ENCODE peak calls at places on chromosomes 13 and 19, in four cellular contexts. A is K562, R is SK-N-SH, O is HepG2. N is an unnamed sample.
A peak's percentile ranks its signal among the peaks of the same experiment; 100 is the strongest.

GRCh38 chr19:57351867-57352266 is 796 bp downstream of the ZNF304 start:
- DNase-seq in A (peak; percentile 32), R (no peak), O (no peak), N (no peak)

GRCh38 chr13:20192470-20193141 is at the start of gene GJB2:
- DNase-seq in A (no peak), R (peak; percentile 51), O (no peak), N (peak; percentile 28)

GRCh38 chr13:30256713-30257432 is 50.5 kb downstream of the KATNAL1 start:
- DNase-seq in A (no peak), R (no peak), O (no peak), N (no peak)

GRCh38 chr19:16571689-16572331 is 405 bp downstream of the SLC35E1 start:
- DNase-seq in A (no peak), R (no peak), O (no peak), N (peak; percentile 42)

GRCh38 chr13:37616131-37616530 is 17.6 kb upstream of the POSTN start:
- DNase-seq in A (no peak), R (no peak), O (no peak), N (no peak)

GRCh38 chr13:80386001-80386400 is 45.1 kb upstream of the SPRY2 start:
- DNase-seq in A (no peak), R (no peak), O (no peak), N (no peak)

GRCh38 chr13:62524498-62524897 is 1108.8 kb upstream of the PCDH20 start:
- DNase-seq in A (no peak), R (no peak), O (no peak), N (no peak)

GRCh38 chr19:38037151-38037611 is 130.2 kb downstream of the SIPA1L3 start:
- DNase-seq in A (no peak), R (no peak), O (no peak), N (no peak)

GRCh38 chr13:83057119-83057518 is 825.2 kb downstream of the SLITRK1 start:
- DNase-seq in A (no peak), R (no peak), O (no peak), N (no peak)

GRCh38 chr19:40279120-40279551 is 6.0 kb downstream of the AKT2 start:
- DNase-seq in A (no peak), R (peak; percentile 15), O (no peak), N (no peak)

GRCh38 chr19:4567584-4568071 is 8.1 kb upstream of the SEMA6B start:
- DNase-seq in A (peak; percentile 87), R (peak; percentile 88), O (peak; percentile 40), N (peak; percentile 96)

GRCh38 chr19:16377521-16377920 is 52.9 kb downstream of the KLF2 start:
- DNase-seq in A (no peak), R (no peak), O (no peak), N (no peak)

GRCh38 chr13:107427531-107427930 is 787.8 kb downstream of the LIG4 start:
- DNase-seq in A (no peak), R (no peak), O (no peak), N (no peak)

GRCh38 chr19:30087381-30088138 is 145.5 kb downstream of the URI1 start:
- DNase-seq in A (no peak), R (no peak), O (no peak), N (no peak)

GRCh38 chr19:55474269-55475265 is 1.9 kb upstream of the ZNF628 start:
- DNase-seq in A (no peak), R (no peak), O (no peak), N (no peak)

GRCh38 chr13:36880961-36881360 is 39.1 kb downstream of the SMAD9 start:
- DNase-seq in A (no peak), R (no peak), O (no peak), N (no peak)

GRCh38 chr19:8458380-8458779 is 13.6 kb downstream of the HNRNPM start:
- DNase-seq in A (no peak), R (no peak), O (no peak), N (no peak)

GRCh38 chr13:24511019-24511823 is 1.4 kb downstream of the PARP4 start:
- DNase-seq in A (peak; percentile 9), R (peak; percentile 32), O (peak; percentile 26), N (no peak)

GRCh38 chr13:102564564-102564963 is 32.2 kb upstream of the TPP2 start:
- DNase-seq in A (no peak), R (no peak), O (no peak), N (no peak)

GRCh38 chr19:5949792-5950305 is 28.1 kb downstream of the RANBP3 start:
- DNase-seq in A (no peak), R (no peak), O (no peak), N (no peak)

GRCh38 chr13:99199541-99200432 is 867 bp upstream of the UBAC2 start:
- DNase-seq in A (peak; percentile 62), R (no peak), O (no peak), N (no peak)

GRCh38 chr19:36973021-36973843 is 57.1 kb downstream of the ZNF568 start:
- DNase-seq in A (peak; percentile 18), R (peak; percentile 97), O (no peak), N (peak; percentile 90)
- TF ChIP-seq FOXJ3 in A (no peak), R (peak; percentile 49), O (no peak), N (no peak)

GRCh38 chr19:17755533-17755885 is 4.2 kb downstream of the FCHO1 start:
- DNase-seq in A (no peak), R (peak; percentile 33), O (no peak), N (no peak)

GRCh38 chr19:17758528-17758927 is 7.3 kb downstream of the FCHO1 start:
- DNase-seq in A (no peak), R (no peak), O (no peak), N (no peak)

GRCh38 chr19:17754634-17755532 is 3.6 kb downstream of the FCHO1 start:
- DNase-seq in A (no peak), R (no peak), O (no peak), N (no peak)

GRCh38 chr19:17755977-17756670 is 4.8 kb downstream of the FCHO1 start:
- DNase-seq in A (peak; percentile 73), R (peak; percentile 78), O (no peak), N (peak; percentile 86)

GRCh38 chr19:17757125-17757524 is 5.8 kb downstream of the FCHO1 start:
- DNase-seq in A (no peak), R (peak; percentile 76), O (no peak), N (no peak)
- TF ChIP-seq FOXJ3 in A (no peak), R (no peak), O (no peak), N (no peak)

DNA sequence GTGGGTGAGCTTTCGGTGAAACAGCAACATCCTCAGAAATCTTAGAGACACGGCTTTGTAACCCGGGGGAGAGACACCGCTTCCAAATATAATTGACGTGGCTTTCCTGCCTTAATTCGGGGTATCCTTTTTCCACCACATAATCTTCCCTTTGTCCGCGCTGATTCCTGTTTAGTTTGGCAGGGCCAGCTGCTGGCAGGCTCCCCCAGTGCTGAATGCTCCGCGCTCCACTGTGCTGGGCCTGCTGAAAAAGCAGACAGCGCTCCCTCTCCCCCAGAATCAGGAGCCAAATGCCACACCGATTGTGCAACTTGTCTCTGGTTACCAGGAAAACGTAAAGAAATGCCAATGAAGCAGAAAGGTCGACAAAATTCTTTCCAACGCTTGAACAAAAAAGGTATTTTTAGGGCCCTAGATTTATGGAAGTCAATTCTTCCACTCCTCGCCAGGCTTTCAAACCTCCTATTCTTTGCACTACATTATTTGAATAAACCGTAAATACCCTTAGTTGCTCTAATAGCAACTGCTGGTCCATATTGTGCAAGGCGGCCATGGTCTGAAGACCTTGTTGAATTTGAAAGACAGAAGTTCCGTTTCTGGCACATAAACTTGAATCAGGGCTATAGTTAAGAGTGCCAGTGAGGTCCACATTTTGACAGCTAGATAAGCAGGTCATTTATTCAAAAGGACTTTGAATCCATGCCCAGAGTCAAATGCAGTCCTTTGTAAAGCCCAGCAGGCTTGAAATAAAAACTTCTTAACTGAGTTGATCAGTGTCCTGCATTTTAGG is 206.7 kb upstream of the RFC3 start:
- DNase-seq in A (no peak), R (no peak), O (peak; percentile 83), N (no peak)
- TF ChIP-seq FOXJ3 in A (no peak), R (no peak), O (no peak), N (no peak)

GRCh38 chr13:101493541-101493940 is 41.1 kb downstream of the ITGBL1 start:
- DNase-seq in A (no peak), R (no peak), O (no peak), N (no peak)

DNA sequence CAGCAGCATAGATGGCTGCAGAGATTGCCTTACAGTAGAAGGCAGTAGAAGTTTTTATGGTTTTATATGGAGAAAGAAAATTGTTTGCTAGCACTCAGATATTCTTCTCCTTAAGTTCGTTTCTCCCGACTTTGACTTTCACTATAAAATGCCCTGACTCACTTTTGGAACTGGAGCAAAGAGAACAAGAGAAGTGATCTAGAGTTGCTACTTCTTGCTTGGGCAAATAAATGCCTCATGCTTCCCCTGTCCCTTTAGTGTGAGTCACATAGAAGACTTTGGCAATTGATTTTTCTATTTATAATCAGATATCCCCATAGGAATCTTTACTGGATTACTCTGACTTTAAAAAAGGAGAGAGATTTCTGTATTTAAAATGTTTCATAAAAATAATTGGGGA is 46.9 kb downstream of the ITGBL1 start:
- DNase-seq in A (no peak), R (no peak), O (no peak), N (no peak)
- TF ChIP-seq FOXJ3 in A (no peak), R (no peak), O (no peak), N (no peak)

GRCh38 chr13:100300213-100300612 is 211.3 kb downstream of the PCCA start:
- DNase-seq in A (no peak), R (peak; percentile 23), O (no peak), N (no peak)

GRCh38 chr13:100297413-100297812 is 208.5 kb downstream of the PCCA start:
- DNase-seq in A (no peak), R (no peak), O (no peak), N (no peak)

GRCh38 chr13:100300708-100301107 is 211.8 kb downstream of the PCCA start:
- DNase-seq in A (no peak), R (no peak), O (no peak), N (no peak)

GRCh38 chr13:100298116-100298681 is 209.3 kb downstream of the PCCA start:
- DNase-seq in A (no peak), R (no peak), O (no peak), N (no peak)

DNA sequence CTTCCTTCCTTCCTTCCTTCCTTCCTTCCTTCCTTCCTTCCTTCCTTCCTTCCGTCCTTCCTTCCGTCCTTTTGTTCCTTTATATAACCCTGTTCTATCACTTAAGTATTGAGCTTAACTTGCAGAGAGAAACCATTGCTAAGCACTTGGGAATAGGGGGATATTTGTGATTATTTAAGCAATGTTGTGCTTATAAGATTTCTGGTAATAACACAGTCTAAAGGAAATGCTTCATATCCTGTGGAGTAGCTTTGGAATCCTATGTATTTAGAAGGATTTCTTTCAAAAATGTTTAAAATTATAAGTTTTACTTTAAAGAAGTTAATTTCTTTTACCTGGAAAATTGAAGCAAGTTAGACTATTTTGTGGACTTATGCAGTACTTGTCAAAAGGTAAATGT is 209.8 kb downstream of the PCCA start:
- DNase-seq in A (no peak), R (no peak), O (no peak), N (no peak)
- TF ChIP-seq FOXJ3 in A (no peak), R (no peak), O (no peak), N (no peak)

DNA sequence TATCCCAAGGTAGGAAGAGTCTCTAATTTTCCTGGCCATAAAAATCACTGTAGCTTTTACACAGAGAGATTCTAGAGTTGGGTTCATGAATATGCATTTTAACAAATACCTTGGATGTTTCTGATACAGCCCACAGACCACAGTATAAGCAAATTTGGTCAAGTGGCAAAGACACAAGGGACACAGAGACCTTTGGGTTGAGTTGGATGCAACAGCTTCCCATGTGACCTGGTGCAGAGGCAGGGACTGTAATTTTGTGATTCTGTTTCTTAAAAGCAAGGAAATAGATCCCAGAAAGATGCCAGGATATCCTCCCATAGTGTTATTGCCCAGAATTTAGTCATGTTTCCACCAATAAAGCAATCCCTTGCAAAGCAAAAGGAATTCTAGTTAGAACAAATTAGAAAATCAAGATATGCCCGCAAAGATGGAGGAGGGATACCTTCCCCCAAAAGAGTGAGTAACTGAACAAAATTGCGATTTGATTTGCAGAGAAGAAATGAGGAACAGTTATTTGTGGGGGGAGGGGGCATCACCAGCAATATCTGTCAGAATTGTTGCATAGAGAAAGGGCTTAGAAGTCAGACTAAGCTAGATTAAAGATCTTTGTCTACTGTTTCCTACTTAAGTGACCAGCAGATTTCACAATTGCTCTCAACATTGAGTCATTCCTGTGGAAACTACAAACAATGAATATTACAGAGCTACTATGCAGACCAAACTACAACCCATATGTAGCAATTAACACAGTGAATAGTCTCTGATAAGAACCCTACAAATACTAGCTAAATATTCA is 27.2 kb downstream of the FPR3 start:
- DNase-seq in A (no peak), R (no peak), O (no peak), N (no peak)
- TF ChIP-seq FOXJ3 in A (no peak), R (no peak), O (no peak), N (no peak)

N was measured in WTC11.